ENCODE peak calls at places on chromosomes 11 and 22, in eight cellular contexts. Y, A, H, J, T, P, B and C are unnamed samples.

GRCh38 chr11:70819022-70819421 is 420.7 kb downstream of the CTTN start:
- DNase-seq in Y (no peak), A (no peak), H (no peak), J (no peak), T (no peak), P (no peak), B (no peak), C (no peak)

GRCh38 chr11:16013649-16014275 is 342.6 kb downstream of the SOX6 start:
- DNase-seq in Y (no peak), A (no peak), H (no peak), J (no peak), T (no peak), P (no peak), B (no peak), C (no peak)

GRCh38 chr22:28349114-28349513 is 330.5 kb downstream of the TTC28 start:
- DNase-seq in Y (no peak), A (no peak), H (no peak), J (no peak), T (no peak), P (no peak), B (no peak), C (no peak)

GRCh38 chr22:40221055-40221414 is 43.3 kb downstream of the TNRC6B start:
- DNase-seq in Y (no peak), A (no peak), H (no peak), J (no peak), T (no peak), P (no peak), B (no peak), C (no peak)

GRCh38 chr11:68454767-68455166 is 5.8 kb upstream of the PPP6R3 start:
- DNase-seq in Y (no peak), A (no peak), H (no peak), J (no peak), T (no peak), P (no peak), B (no peak), C (no peak)

GRCh38 chr11:77967121-77967520 is 27.3 kb downstream of the INTS4 start:
- DNase-seq in Y (no peak), A (no peak), H (no peak), J (no peak), T (no peak), P (no peak), B (no peak), C (no peak)

GRCh38 chr11:102488208-102488607 is 35.6 kb upstream of the TMEM123 start:
- DNase-seq in Y (no peak), A (no peak), H (no peak), J (no peak), T (no peak), P (no peak), B (no peak), C (no peak)

GRCh38 chr22:20298803-20299735 is 20.8 kb downstream of the DGCR6L start:
- DNase-seq in Y (peak; percentile 66), A (peak; percentile 52), H (peak; percentile 82), J (peak; percentile 85), T (no peak), P (peak; percentile 71), B (peak; percentile 47), C (peak; percentile 90)

GRCh38 chr22:26479043-26479791 is 4.4 kb downstream of the HPS4 start:
- DNase-seq in Y (no peak), A (no peak), H (no peak), J (no peak), T (no peak), P (no peak), B (no peak), C (no peak)

GRCh38 chr22:29225422-29226090 is 19.9 kb downstream of the EMID1 start:
- DNase-seq in Y (no peak), A (no peak), H (no peak), J (peak; percentile 56), T (no peak), P (no peak), B (no peak), C (no peak)

GRCh38 chr11:101010899-101011298 is 118.7 kb downstream of the PGR start:
- DNase-seq in Y (peak; percentile 11), A (no peak), H (no peak), J (no peak), T (peak; percentile 53), P (no peak), B (no peak), C (no peak)

GRCh38 chr22:37412445-37413250 is 14.6 kb downstream of the ELFN2 start:
- DNase-seq in Y (no peak), A (no peak), H (no peak), J (no peak), T (no peak), P (no peak), B (no peak), C (no peak)

GRCh38 chr11:133934599-133935550 is 21.9 kb downstream of the IGSF9B start:
- DNase-seq in Y (peak; percentile 66), A (peak; percentile 96), H (peak; percentile 16), J (peak; percentile 26), T (no peak), P (peak; percentile 91), B (no peak), C (no peak)

GRCh38 chr11:121886005-121886739 is 229.8 kb downstream of the BLID start:
- DNase-seq in Y (no peak), A (peak; percentile 60), H (no peak), J (no peak), T (no peak), P (no peak), B (no peak), C (no peak)

GRCh38 chr11:12640926-12641849 is 33.0 kb upstream of the TEAD1 start:
- DNase-seq in Y (no peak), A (no peak), H (no peak), J (no peak), T (no peak), P (no peak), B (no peak), C (no peak)

GRCh38 chr22:35452351-35452781 is 52.4 kb downstream of the MCM5 start:
- DNase-seq in Y (no peak), A (no peak), H (no peak), J (peak; percentile 17), T (no peak), P (no peak), B (no peak), C (peak; percentile 86)

GRCh38 chr22:35480143-35480542 is 60.5 kb upstream of the RASD2 start:
- DNase-seq in Y (no peak), A (no peak), H (no peak), J (no peak), T (no peak), P (no peak), B (no peak), C (peak; percentile 56)